ENCODE peak calls at places on chromosomes 4 and X, in eight cellular contexts. One of them, this sample, is unnamed.

GRCh38 chr4:15001248-15001824 is 945 bp upstream of the CPEB2 start:
- DNase-seq in HT-29: peak; percentile 49
- DNase-seq in effector CD8-positive, alpha-beta T cell: peak; percentile 46
- DNase-seq in T-helper 2 cell: peak; percentile 17
- DNase-seq in uterus: peak; percentile 82
- DNase-seq in non-pigmented ciliary epithelial cell: peak; percentile 80
- DNase-seq in fibroblast of lung: peak; percentile 92
- DNase-seq in hippocampal formation: peak; percentile 77
- DNase-seq in this sample: peak; percentile 83

GRCh38 chrX:5458300-5458699 is 770.4 kb downstream of the NLGN4X start:
- DNase-seq in HT-29: peak; percentile 35
- DNase-seq in effector CD8-positive, alpha-beta T cell: no peak
- DNase-seq in T-helper 2 cell: no peak
- DNase-seq in uterus: no peak
- DNase-seq in non-pigmented ciliary epithelial cell: no peak
- DNase-seq in fibroblast of lung: no peak
- DNase-seq in hippocampal formation: no peak
- DNase-seq in this sample: peak; percentile 16

GRCh38 chrX:39556056-39556455 is 541.7 kb downstream of the BCOR start:
- DNase-seq in HT-29: no peak
- DNase-seq in effector CD8-positive, alpha-beta T cell: no peak
- DNase-seq in T-helper 2 cell: no peak
- DNase-seq in uterus: no peak
- DNase-seq in non-pigmented ciliary epithelial cell: no peak
- DNase-seq in fibroblast of lung: no peak
- DNase-seq in hippocampal formation: no peak
- DNase-seq in this sample: no peak

GRCh38 chr4:93810340-93810992 is 18.1 kb upstream of the ATOH1 start:
- DNase-seq in HT-29: no peak
- DNase-seq in effector CD8-positive, alpha-beta T cell: no peak
- DNase-seq in T-helper 2 cell: no peak
- DNase-seq in uterus: peak; percentile 27
- DNase-seq in non-pigmented ciliary epithelial cell: no peak
- DNase-seq in fibroblast of lung: peak; percentile 1
- DNase-seq in hippocampal formation: no peak
- DNase-seq in this sample: no peak

GRCh38 chr4:142817442-142817841 is 28.7 kb downstream of the INPP4B start:
- DNase-seq in HT-29: peak; percentile 63
- DNase-seq in effector CD8-positive, alpha-beta T cell: no peak
- DNase-seq in T-helper 2 cell: no peak
- DNase-seq in uterus: no peak
- DNase-seq in non-pigmented ciliary epithelial cell: peak; percentile 81
- DNase-seq in fibroblast of lung: peak; percentile 98
- DNase-seq in hippocampal formation: no peak
- DNase-seq in this sample: no peak

GRCh38 chr4:26206339-26206738 is 114.5 kb upstream of the RBPJ start:
- DNase-seq in HT-29: no peak
- DNase-seq in effector CD8-positive, alpha-beta T cell: no peak
- DNase-seq in T-helper 2 cell: no peak
- DNase-seq in uterus: peak; percentile 26
- DNase-seq in non-pigmented ciliary epithelial cell: peak; percentile 30
- DNase-seq in fibroblast of lung: peak; percentile 94
- DNase-seq in hippocampal formation: no peak
- DNase-seq in this sample: no peak

GRCh38 chr4:42718336-42718735 is 61.4 kb upstream of the ATP8A1 start:
- DNase-seq in HT-29: no peak
- DNase-seq in effector CD8-positive, alpha-beta T cell: no peak
- DNase-seq in T-helper 2 cell: no peak
- DNase-seq in uterus: no peak
- DNase-seq in non-pigmented ciliary epithelial cell: no peak
- DNase-seq in fibroblast of lung: no peak
- DNase-seq in hippocampal formation: no peak
- DNase-seq in this sample: no peak

GRCh38 chr4:148790691-148791090 is 348.5 kb upstream of the NR3C2 start:
- DNase-seq in HT-29: no peak
- DNase-seq in effector CD8-positive, alpha-beta T cell: no peak
- DNase-seq in T-helper 2 cell: no peak
- DNase-seq in uterus: no peak
- DNase-seq in non-pigmented ciliary epithelial cell: no peak
- DNase-seq in fibroblast of lung: peak; percentile 89
- DNase-seq in hippocampal formation: no peak
- DNase-seq in this sample: no peak

GRCh38 chrX:51395807-51396728 is 63.4 kb downstream of the NUDT10 start:
- DNase-seq in HT-29: no peak
- DNase-seq in effector CD8-positive, alpha-beta T cell: peak; percentile 31
- DNase-seq in T-helper 2 cell: no peak
- DNase-seq in uterus: peak; percentile 22
- DNase-seq in non-pigmented ciliary epithelial cell: no peak
- DNase-seq in fibroblast of lung: peak; percentile 6
- DNase-seq in hippocampal formation: no peak
- DNase-seq in this sample: no peak

GRCh38 chr4:38782452-38783108 is at the start of gene TLR10:
- DNase-seq in HT-29: peak; percentile 67
- DNase-seq in effector CD8-positive, alpha-beta T cell: no peak
- DNase-seq in T-helper 2 cell: no peak
- DNase-seq in uterus: peak; percentile 53
- DNase-seq in non-pigmented ciliary epithelial cell: no peak
- DNase-seq in fibroblast of lung: peak; percentile 41
- DNase-seq in hippocampal formation: peak; percentile 69
- DNase-seq in this sample: peak; percentile 75

GRCh38 chr4:17769406-17770174 is 11.8 kb downstream of the FAM184B start:
- DNase-seq in HT-29: no peak
- DNase-seq in effector CD8-positive, alpha-beta T cell: no peak
- DNase-seq in T-helper 2 cell: no peak
- DNase-seq in uterus: no peak
- DNase-seq in non-pigmented ciliary epithelial cell: no peak
- DNase-seq in fibroblast of lung: peak; percentile 68
- DNase-seq in hippocampal formation: no peak
- DNase-seq in this sample: no peak

GRCh38 chrX:101617211-101618191 is at the start of gene ARMCX6:
- DNase-seq in HT-29: peak; percentile 42
- DNase-seq in effector CD8-positive, alpha-beta T cell: peak; percentile 61
- DNase-seq in T-helper 2 cell: peak; percentile 35
- DNase-seq in uterus: peak; percentile 81
- DNase-seq in non-pigmented ciliary epithelial cell: no peak
- DNase-seq in fibroblast of lung: peak; percentile 77
- DNase-seq in hippocampal formation: peak; percentile 53
- DNase-seq in this sample: peak; percentile 89

GRCh38 chr4:141022221-141022760 is 111.0 kb downstream of the RNF150 start:
- DNase-seq in HT-29: no peak
- DNase-seq in effector CD8-positive, alpha-beta T cell: no peak
- DNase-seq in T-helper 2 cell: no peak
- DNase-seq in uterus: no peak
- DNase-seq in non-pigmented ciliary epithelial cell: no peak
- DNase-seq in fibroblast of lung: no peak
- DNase-seq in hippocampal formation: no peak
- DNase-seq in this sample: no peak

GRCh38 chrX:131841496-131842410 is 181.3 kb upstream of the STK26 start:
- DNase-seq in HT-29: peak; percentile 75
- DNase-seq in effector CD8-positive, alpha-beta T cell: peak; percentile 0
- DNase-seq in T-helper 2 cell: no peak
- DNase-seq in uterus: peak; percentile 22
- DNase-seq in non-pigmented ciliary epithelial cell: no peak
- DNase-seq in fibroblast of lung: peak; percentile 35
- DNase-seq in hippocampal formation: peak; percentile 3
- DNase-seq in this sample: peak; percentile 63

GRCh38 chr4:73347497-73347896 is 56.6 kb upstream of the ALB start:
- DNase-seq in HT-29: no peak
- DNase-seq in effector CD8-positive, alpha-beta T cell: no peak
- DNase-seq in T-helper 2 cell: no peak
- DNase-seq in uterus: no peak
- DNase-seq in non-pigmented ciliary epithelial cell: no peak
- DNase-seq in fibroblast of lung: no peak
- DNase-seq in hippocampal formation: no peak
- DNase-seq in this sample: no peak

GRCh38 chrX:50881028-50881427 is 29.5 kb upstream of the BMP15 start:
- DNase-seq in HT-29: no peak
- DNase-seq in effector CD8-positive, alpha-beta T cell: no peak
- DNase-seq in T-helper 2 cell: no peak
- DNase-seq in uterus: no peak
- DNase-seq in non-pigmented ciliary epithelial cell: no peak
- DNase-seq in fibroblast of lung: no peak
- DNase-seq in hippocampal formation: no peak
- DNase-seq in this sample: peak; percentile 8

GRCh38 chr4:24686866-24687672 is 102.7 kb upstream of the DHX15 start:
- DNase-seq in HT-29: peak; percentile 85
- DNase-seq in effector CD8-positive, alpha-beta T cell: no peak
- DNase-seq in T-helper 2 cell: no peak
- DNase-seq in uterus: no peak
- DNase-seq in non-pigmented ciliary epithelial cell: no peak
- DNase-seq in fibroblast of lung: no peak
- DNase-seq in hippocampal formation: no peak
- DNase-seq in this sample: peak; percentile 42

GRCh38 chr4:1539859-1540600 is 133.8 kb upstream of the NKX1-1 start:
- DNase-seq in HT-29: no peak
- DNase-seq in effector CD8-positive, alpha-beta T cell: no peak
- DNase-seq in T-helper 2 cell: no peak
- DNase-seq in uterus: no peak
- DNase-seq in non-pigmented ciliary epithelial cell: no peak
- DNase-seq in fibroblast of lung: no peak
- DNase-seq in hippocampal formation: no peak
- DNase-seq in this sample: no peak

GRCh38 chr4:81550005-81550896 is 78.5 kb upstream of the RASGEF1B start:
- DNase-seq in HT-29: peak; percentile 16
- DNase-seq in effector CD8-positive, alpha-beta T cell: no peak
- DNase-seq in T-helper 2 cell: no peak
- DNase-seq in uterus: peak; percentile 27
- DNase-seq in non-pigmented ciliary epithelial cell: no peak
- DNase-seq in fibroblast of lung: no peak
- DNase-seq in hippocampal formation: no peak
- DNase-seq in this sample: no peak

GRCh38 chr4:39713691-39714090 is 15.8 kb downstream of the UBE2K start:
- DNase-seq in HT-29: no peak
- DNase-seq in effector CD8-positive, alpha-beta T cell: no peak
- DNase-seq in T-helper 2 cell: no peak
- DNase-seq in uterus: no peak
- DNase-seq in non-pigmented ciliary epithelial cell: no peak
- DNase-seq in fibroblast of lung: no peak
- DNase-seq in hippocampal formation: no peak
- DNase-seq in this sample: no peak

GRCh38 chrX:63258144-63258543 is 93.0 kb downstream of the SPIN4 start:
- DNase-seq in HT-29: no peak
- DNase-seq in effector CD8-positive, alpha-beta T cell: no peak
- DNase-seq in T-helper 2 cell: no peak
- DNase-seq in uterus: no peak
- DNase-seq in non-pigmented ciliary epithelial cell: no peak
- DNase-seq in fibroblast of lung: peak; percentile 19
- DNase-seq in hippocampal formation: no peak
- DNase-seq in this sample: no peak

GRCh38 chr4:99490286-99490685 is 20.5 kb upstream of the C4orf17 start:
- DNase-seq in HT-29: no peak
- DNase-seq in effector CD8-positive, alpha-beta T cell: no peak
- DNase-seq in T-helper 2 cell: no peak
- DNase-seq in uterus: no peak
- DNase-seq in non-pigmented ciliary epithelial cell: no peak
- DNase-seq in fibroblast of lung: no peak
- DNase-seq in hippocampal formation: no peak
- DNase-seq in this sample: no peak

GRCh38 chrX:93932471-93933220 is 258.6 kb downstream of the FAM133A start:
- DNase-seq in HT-29: no peak
- DNase-seq in effector CD8-positive, alpha-beta T cell: no peak
- DNase-seq in T-helper 2 cell: no peak
- DNase-seq in uterus: no peak
- DNase-seq in non-pigmented ciliary epithelial cell: no peak
- DNase-seq in fibroblast of lung: no peak
- DNase-seq in hippocampal formation: no peak
- DNase-seq in this sample: peak; percentile 55

GRCh38 chr4:75698162-75698962 is 25.2 kb upstream of the G3BP2 start:
- DNase-seq in HT-29: peak; percentile 14
- DNase-seq in effector CD8-positive, alpha-beta T cell: no peak
- DNase-seq in T-helper 2 cell: no peak
- DNase-seq in uterus: no peak
- DNase-seq in non-pigmented ciliary epithelial cell: no peak
- DNase-seq in fibroblast of lung: no peak
- DNase-seq in hippocampal formation: no peak
- DNase-seq in this sample: no peak

GRCh38 chr4:144374065-144374464 is 233.5 kb upstream of the GYPA start:
- DNase-seq in HT-29: no peak
- DNase-seq in effector CD8-positive, alpha-beta T cell: no peak
- DNase-seq in T-helper 2 cell: no peak
- DNase-seq in uterus: no peak
- DNase-seq in non-pigmented ciliary epithelial cell: no peak
- DNase-seq in fibroblast of lung: no peak
- DNase-seq in hippocampal formation: no peak
- DNase-seq in this sample: no peak

GRCh38 chr4:5143940-5144339 is 92.7 kb downstream of the STK32B start:
- DNase-seq in HT-29: no peak
- DNase-seq in effector CD8-positive, alpha-beta T cell: no peak
- DNase-seq in T-helper 2 cell: no peak
- DNase-seq in uterus: no peak
- DNase-seq in non-pigmented ciliary epithelial cell: no peak
- DNase-seq in fibroblast of lung: no peak
- DNase-seq in hippocampal formation: no peak
- DNase-seq in this sample: no peak

GRCh38 chrX:56758456-56758855 is 29.4 kb downstream of the NBDY start:
- DNase-seq in HT-29: no peak
- DNase-seq in effector CD8-positive, alpha-beta T cell: no peak
- DNase-seq in T-helper 2 cell: no peak
- DNase-seq in uterus: no peak
- DNase-seq in non-pigmented ciliary epithelial cell: no peak
- DNase-seq in fibroblast of lung: no peak
- DNase-seq in hippocampal formation: no peak
- DNase-seq in this sample: no peak

GRCh38 chr4:55939437-55939836 is 9.3 kb upstream of the CEP135 start:
- DNase-seq in HT-29: no peak
- DNase-seq in effector CD8-positive, alpha-beta T cell: no peak
- DNase-seq in T-helper 2 cell: no peak
- DNase-seq in uterus: no peak
- DNase-seq in non-pigmented ciliary epithelial cell: no peak
- DNase-seq in fibroblast of lung: no peak
- DNase-seq in hippocampal formation: no peak
- DNase-seq in this sample: peak; percentile 45

GRCh38 chr4:14087459-14087858 is 459.9 kb upstream of the BOD1L1 start:
- DNase-seq in HT-29: no peak
- DNase-seq in effector CD8-positive, alpha-beta T cell: no peak
- DNase-seq in T-helper 2 cell: no peak
- DNase-seq in uterus: no peak
- DNase-seq in non-pigmented ciliary epithelial cell: no peak
- DNase-seq in fibroblast of lung: no peak
- DNase-seq in hippocampal formation: no peak
- DNase-seq in this sample: no peak

GRCh38 chr4:82951196-82951595 is 50.7 kb downstream of the THAP9 start:
- DNase-seq in HT-29: no peak
- DNase-seq in effector CD8-positive, alpha-beta T cell: no peak
- DNase-seq in T-helper 2 cell: no peak
- DNase-seq in uterus: no peak
- DNase-seq in non-pigmented ciliary epithelial cell: no peak
- DNase-seq in fibroblast of lung: peak; percentile 20
- DNase-seq in hippocampal formation: no peak
- DNase-seq in this sample: no peak

GRCh38 chrX:71198066-71198465 is 25.0 kb upstream of the GJB1 start:
- DNase-seq in HT-29: no peak
- DNase-seq in effector CD8-positive, alpha-beta T cell: no peak
- DNase-seq in T-helper 2 cell: no peak
- DNase-seq in uterus: no peak
- DNase-seq in non-pigmented ciliary epithelial cell: no peak
- DNase-seq in fibroblast of lung: no peak
- DNase-seq in hippocampal formation: no peak
- DNase-seq in this sample: no peak

GRCh38 chr4:138049350-138049749 is 192.8 kb downstream of the SLC7A11 start:
- DNase-seq in HT-29: peak; percentile 55
- DNase-seq in effector CD8-positive, alpha-beta T cell: no peak
- DNase-seq in T-helper 2 cell: no peak
- DNase-seq in uterus: no peak
- DNase-seq in non-pigmented ciliary epithelial cell: no peak
- DNase-seq in fibroblast of lung: peak; percentile 55
- DNase-seq in hippocampal formation: no peak
- DNase-seq in this sample: no peak

GRCh38 chr4:16204505-16204904 is 21.8 kb downstream of the TAPT1 start:
- DNase-seq in HT-29: no peak
- DNase-seq in effector CD8-positive, alpha-beta T cell: no peak
- DNase-seq in T-helper 2 cell: no peak
- DNase-seq in uterus: no peak
- DNase-seq in non-pigmented ciliary epithelial cell: no peak
- DNase-seq in fibroblast of lung: no peak
- DNase-seq in hippocampal formation: no peak
- DNase-seq in this sample: no peak

This sample was measured in hepatocyte.